ENCODE peak calls at places on chromosomes 6 and 20, in nine cellular contexts. H, K, D, B, F, O, M, Z and X are unnamed samples.

GRCh38 chr20:1177680-1178079 is 7.1 kb downstream of the TMEM74B start:
- DNase-seq in H (no peak), K (no peak), D (peak; percentile 3), B (no peak), F (no peak), O (no peak), M (peak; percentile 10), Z (no peak), X (no peak)

GRCh38 chr6:28136585-28137457 is 4.9 kb upstream of the ZKSCAN8 start:
- DNase-seq in H (peak; percentile 96), K (peak; percentile 94), D (peak; percentile 96), B (peak; percentile 88), F (peak; percentile 87), O (peak; percentile 93), M (peak; percentile 90), Z (peak; percentile 67), X (peak; percentile 75)

GRCh38 chr20:47810116-47810672 is 24.9 kb upstream of the SULF2 start:
- DNase-seq in H (no peak), K (no peak), D (no peak), B (no peak), F (no peak), O (no peak), M (no peak), Z (no peak), X (no peak)

GRCh38 chr20:5491463-5491862 is 174.7 kb upstream of the PROKR2 start:
- DNase-seq in H (no peak), K (no peak), D (no peak), B (no peak), F (no peak), O (no peak), M (no peak), Z (no peak), X (no peak)

GRCh38 chr20:7736336-7736735 is 203.9 kb downstream of the HAO1 start:
- DNase-seq in H (no peak), K (no peak), D (no peak), B (no peak), F (no peak), O (no peak), M (no peak), Z (no peak), X (no peak)

GRCh38 chr6:30548375-30548774 is 7.9 kb downstream of the GNL1 start:
- DNase-seq in H (peak; percentile 62), K (no peak), D (peak; percentile 65), B (no peak), F (no peak), O (no peak), M (no peak), Z (no peak), X (no peak)

GRCh38 chr6:160293844-160294243 is 35.2 kb upstream of the SLC22A2 start:
- DNase-seq in H (no peak), K (no peak), D (no peak), B (no peak), F (no peak), O (no peak), M (no peak), Z (no peak), X (no peak)

GRCh38 chr6:4114123-4114522 is 21.3 kb downstream of the ECI2 start:
- DNase-seq in H (no peak), K (no peak), D (peak; percentile 55), B (no peak), F (no peak), O (no peak), M (no peak), Z (no peak), X (no peak)

GRCh38 chr6:138405816-138406403 is 1.9 kb downstream of the HEBP2 start:
- DNase-seq in H (no peak), K (no peak), D (no peak), B (no peak), F (no peak), O (no peak), M (no peak), Z (no peak), X (no peak)

GRCh38 chr6:167092672-167093339 is 30.1 kb upstream of the CCR6 start:
- DNase-seq in H (no peak), K (no peak), D (no peak), B (no peak), F (no peak), O (no peak), M (no peak), Z (no peak), X (no peak)

GRCh38 chr6:167091149-167092107 is 31.5 kb upstream of the CCR6 start:
- DNase-seq in H (no peak), K (no peak), D (no peak), B (no peak), F (no peak), O (no peak), M (no peak), Z (no peak), X (no peak)

GRCh38 chr6:167090171-167090570 is 32.7 kb upstream of the CCR6 start:
- DNase-seq in H (no peak), K (no peak), D (no peak), B (no peak), F (no peak), O (no peak), M (no peak), Z (no peak), X (no peak)

GRCh38 chr6:167089243-167090142 is 33.4 kb upstream of the CCR6 start:
- DNase-seq in H (no peak), K (no peak), D (no peak), B (no peak), F (no peak), O (no peak), M (no peak), Z (no peak), X (no peak)

GRCh38 chr6:167087857-167088256 is 35.0 kb upstream of the CCR6 start:
- DNase-seq in H (no peak), K (no peak), D (no peak), B (no peak), F (no peak), O (no peak), M (no peak), Z (no peak), X (no peak)
- TF ChIP-seq CTCF in H (no peak), K (no peak), D (no peak), B (no peak), F (no peak), O (no peak), M (no peak), Z (no peak), X (no peak)

GRCh38 chr20:44447827-44448419 is 27.8 kb upstream of the TTPAL start:
- DNase-seq in H (no peak), K (no peak), D (no peak), B (no peak), F (no peak), O (no peak), M (no peak), Z (no peak), X (no peak)
- TF ChIP-seq CTCF in H (no peak), K (no peak), D (no peak), B (no peak), F (no peak), O (no peak), M (no peak), Z (no peak), X (no peak)

GRCh38 chr6:17103715-17104114 is 1.9 kb downstream of the STMND1 start:
- DNase-seq in H (no peak), K (no peak), D (no peak), B (no peak), F (no peak), O (no peak), M (no peak), Z (no peak), X (no peak)
- TF ChIP-seq CTCF in H (no peak), K (peak; percentile 35), D (peak; percentile 22), B (no peak), F (peak; percentile 13), O (no peak), M (no peak), Z (no peak), X (peak; percentile 28)

GRCh38 chr20:36369739-36370138 is 63.6 kb downstream of the DLGAP4 start:
- DNase-seq in H (no peak), K (no peak), D (no peak), B (no peak), F (no peak), O (no peak), M (no peak), Z (no peak), X (no peak)

GRCh38 chr20:36367370-36367745 is 61.2 kb downstream of the DLGAP4 start:
- DNase-seq in H (no peak), K (no peak), D (no peak), B (no peak), F (no peak), O (no peak), M (no peak), Z (no peak), X (no peak)

GRCh38 chr20:36368400-36368799 is 62.3 kb downstream of the DLGAP4 start:
- DNase-seq in H (no peak), K (no peak), D (no peak), B (no peak), F (no peak), O (no peak), M (no peak), Z (no peak), X (no peak)

GRCh38 chr20:36367907-36368306 is 61.8 kb downstream of the DLGAP4 start:
- DNase-seq in H (no peak), K (no peak), D (no peak), B (no peak), F (no peak), O (no peak), M (no peak), Z (no peak), X (no peak)

DNA sequence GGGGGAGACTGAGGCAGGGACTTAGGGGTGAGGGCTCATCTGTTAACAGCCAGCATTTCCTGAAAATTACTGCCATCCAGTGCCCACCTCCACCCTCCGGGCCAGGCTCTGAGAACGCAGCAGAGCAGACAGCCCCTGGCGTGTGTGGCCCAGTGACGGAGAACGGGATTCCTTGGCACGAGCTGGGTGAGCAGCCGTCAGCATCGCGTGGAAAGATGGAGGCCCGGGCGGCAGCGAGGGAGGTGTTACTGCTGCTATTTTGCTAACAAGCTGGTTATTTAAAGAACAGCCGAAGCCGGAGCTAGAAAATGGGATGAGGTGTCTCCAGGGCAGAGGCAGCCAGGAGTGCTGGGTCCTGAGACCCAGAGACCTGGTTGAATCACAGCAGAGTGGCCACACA is 62.7 kb downstream of the DLGAP4 start:
- DNase-seq in H (no peak), K (no peak), D (no peak), B (no peak), F (no peak), O (no peak), M (no peak), Z (no peak), X (no peak)
- TF ChIP-seq CTCF in H (no peak), K (no peak), D (no peak), B (no peak), F (no peak), O (no peak), M (no peak), Z (no peak), X (no peak)